ENCODE peak calls at places on chromosome 2, in nine cellular contexts. Z is CD4-positive, alpha-beta T cell; F is right lobe of liver; R is OCI-LY7; A is CD4-positive, CD25-positive, alpha-beta regulatory T cell; J is IMR-90; N is neural progenitor cell; M is thyroid gland; W is WERI-Rb-1. L is an unnamed sample.

GRCh38 chr2:208047840-208048239 is 22.5 kb upstream of the PLEKHM3 start:
- DNase-seq in J (no peak), R (no peak), M (no peak), A (no peak), Z (no peak), F (no peak), N (peak), W (no peak), L (no peak)

GRCh38 chr2:176454893-176455810 is 185.9 kb downstream of the MTX2 start:
- DNase-seq in M (peak), W (peak), F (peak), Z (peak), R (peak), A (peak), J (peak), N (peak), L (peak)

GRCh38 chr2:131076707-131077106 is 16.6 kb downstream of the FAM168B start:
- DNase-seq in F (peak), N (no peak), W (no peak), M (no peak), R (no peak), J (no peak), Z (no peak), A (no peak), L (no peak)

GRCh38 chr2:223104336-223104735 is 52.3 kb downstream of the KCNE4 start:
- DNase-seq in J (no peak), F (no peak), A (no peak), N (no peak), Z (no peak), R (no peak), W (no peak), M (no peak), L (no peak)

GRCh38 chr2:230899287-230899686 is 25.8 kb downstream of the GPR55 start:
- DNase-seq in J (no peak), N (peak), W (no peak), A (no peak), Z (no peak), M (no peak), F (no peak), R (no peak), L (peak)

GRCh38 chr2:120767486-120768005 is 31.9 kb downstream of the GLI2 start:
- DNase-seq in M (no peak), J (no peak), F (peak), Z (no peak), N (no peak), R (no peak), A (no peak), W (no peak), L (no peak)

GRCh38 chr2:8682719-8683667 is 1.1 kb downstream of the ID2 start:
- DNase-seq in J (peak), A (peak), F (peak), M (peak), N (peak), Z (no peak), R (peak), W (peak), L (no peak)

GRCh38 chr2:57542081-57542480 is 504.5 kb upstream of the VRK2 start:
- DNase-seq in F (no peak), R (no peak), Z (no peak), A (no peak), M (no peak), W (no peak), J (no peak), N (no peak), L (no peak)

GRCh38 chr2:55838653-55839052 is 84.9 kb downstream of the EFEMP1 start:
- DNase-seq in M (no peak), N (no peak), J (no peak), R (no peak), W (no peak), Z (no peak), F (no peak), A (no peak), L (no peak)

GRCh38 chr2:173962583-173963110 is 2.5 kb downstream of the SP3 start:
- DNase-seq in N (no peak), F (no peak), Z (no peak), A (no peak), M (no peak), W (no peak), R (peak), J (no peak), L (no peak)

GRCh38 chr2:216985658-216986141 is 125.8 kb upstream of the TNP1 start:
- DNase-seq in J (no peak), W (peak), R (no peak), Z (no peak), A (no peak), N (peak), F (no peak), M (peak), L (no peak)

GRCh38 chr2:203786912-203787311 is 80.5 kb downstream of the CD28 start:
- DNase-seq in F (no peak), A (no peak), Z (no peak), M (no peak), J (peak), W (no peak), N (no peak), R (peak), L (no peak)

GRCh38 chr2:218166791-218167190 is at the start of gene CXCR1:
- DNase-seq in A (peak), Z (peak), R (peak), N (no peak), F (no peak), J (no peak), M (no peak), W (no peak), L (no peak)

GRCh38 chr2:108906403-108907077 is 82.5 kb downstream of the EDAR start:
- DNase-seq in N (no peak), A (no peak), W (no peak), F (peak), R (no peak), M (no peak), Z (no peak), J (no peak), L (no peak)

GRCh38 chr2:238286551-238286950 is 1.9 kb downstream of the PER2 start:
- DNase-seq in J (peak), A (no peak), W (no peak), Z (no peak), F (peak), M (peak), N (no peak), R (no peak), L (no peak)

GRCh38 chr2:204264068-204264693 is 281.1 kb upstream of the PARD3B start:
- DNase-seq in J (no peak), M (no peak), A (no peak), Z (no peak), W (no peak), N (peak), R (no peak), F (no peak), L (no peak)

GRCh38 chr2:139814458-139814857 is 1034.3 kb upstream of the NXPH2 start:
- DNase-seq in R (no peak), Z (no peak), N (no peak), W (no peak), A (no peak), F (no peak), J (no peak), M (no peak), L (no peak)

GRCh38 chr2:129008055-129008880 is 689.6 kb upstream of the HS6ST1 start:
- DNase-seq in R (no peak), W (no peak), N (no peak), A (no peak), Z (no peak), M (no peak), J (no peak), F (no peak), L (no peak)

GRCh38 chr2:203463176-203463797 is 71.8 kb downstream of the RAPH1 start:
- DNase-seq in N (peak), A (no peak), J (peak), M (no peak), Z (no peak), W (no peak), F (no peak), R (no peak), L (no peak)

GRCh38 chr2:145845207-145845894 is 1325.4 kb upstream of the ZEB2 start:
- DNase-seq in N (no peak), W (no peak), Z (no peak), R (peak), M (no peak), A (no peak), F (no peak), J (peak), L (no peak)

GRCh38 chr2:75064691-75065396 is 106.4 kb downstream of the POLE4 start:
- DNase-seq in J (peak), N (peak), A (peak), M (peak), Z (peak), W (peak), R (peak), F (peak), L (peak)

GRCh38 chr2:158094487-158095092 is 7.1 kb upstream of the UPP2 start:
- DNase-seq in A (no peak), W (no peak), Z (no peak), R (no peak), J (no peak), M (no peak), N (no peak), F (no peak), L (no peak)

GRCh38 chr2:15735738-15736326 is 144.2 kb downstream of the DDX1 start:
- DNase-seq in J (no peak), A (no peak), N (no peak), M (no peak), W (no peak), Z (no peak), F (no peak), R (no peak), L (no peak)

GRCh38 chr2:232230557-232230956 is 148.0 kb upstream of the ALPP start:
- DNase-seq in Z (no peak), R (peak), A (peak), F (no peak), W (peak), M (peak), J (peak), N (peak), L (no peak)

GRCh38 chr2:120622159-120622869 is 113.4 kb upstream of the GLI2 start:
- DNase-seq in F (no peak), A (no peak), R (no peak), W (no peak), Z (no peak), N (no peak), M (no peak), J (no peak), L (no peak)

GRCh38 chr2:60551241-60552095 is 2.0 kb downstream of the BCL11A start:
- DNase-seq in M (peak), F (peak), W (peak), R (peak), N (peak), J (no peak), A (no peak), Z (no peak), L (no peak)

GRCh38 chr2:157486596-157487270 is 42.8 kb upstream of the CYTIP start:
- DNase-seq in J (peak), W (no peak), Z (no peak), F (no peak), M (no peak), R (no peak), A (no peak), N (no peak), L (no peak)

GRCh38 chr2:121519153-121519552 is 11.5 kb upstream of the RNU4ATAC start:
- DNase-seq in R (no peak), J (no peak), Z (no peak), M (no peak), W (peak), N (no peak), A (no peak), F (no peak), L (no peak)

GRCh38 chr2:233259745-233260144 is 8.3 kb downstream of the ATG16L1 start:
- DNase-seq in A (no peak), R (no peak), N (no peak), Z (no peak), J (peak), M (no peak), W (no peak), F (no peak), L (no peak)

GRCh38 chr2:24245986-24246779 is 71.3 kb downstream of the FAM228A start:
- DNase-seq in F (no peak), M (no peak), Z (no peak), A (no peak), J (peak), W (no peak), N (no peak), R (no peak), L (no peak)

GRCh38 chr2:85712261-85712660 is 18.1 kb downstream of the GNLY start:
- DNase-seq in W (no peak), Z (no peak), N (no peak), J (no peak), A (no peak), M (no peak), R (no peak), F (no peak), L (no peak)

GRCh38 chr2:85711578-85712060 is 17.5 kb downstream of the GNLY start:
- DNase-seq in J (no peak), A (no peak), W (no peak), M (no peak), R (no peak), N (no peak), Z (no peak), F (no peak), L (no peak)

GRCh38 chr2:85712849-85713612 is 18.9 kb downstream of the GNLY start:
- DNase-seq in N (no peak), Z (no peak), F (peak), R (no peak), W (no peak), J (peak), M (peak), A (no peak), L (peak)

GRCh38 chr2:85709385-85709784 is 15.2 kb downstream of the GNLY start:
- DNase-seq in F (no peak), A (no peak), J (no peak), Z (no peak), R (no peak), M (no peak), W (no peak), N (no peak), L (no peak)

DNA sequence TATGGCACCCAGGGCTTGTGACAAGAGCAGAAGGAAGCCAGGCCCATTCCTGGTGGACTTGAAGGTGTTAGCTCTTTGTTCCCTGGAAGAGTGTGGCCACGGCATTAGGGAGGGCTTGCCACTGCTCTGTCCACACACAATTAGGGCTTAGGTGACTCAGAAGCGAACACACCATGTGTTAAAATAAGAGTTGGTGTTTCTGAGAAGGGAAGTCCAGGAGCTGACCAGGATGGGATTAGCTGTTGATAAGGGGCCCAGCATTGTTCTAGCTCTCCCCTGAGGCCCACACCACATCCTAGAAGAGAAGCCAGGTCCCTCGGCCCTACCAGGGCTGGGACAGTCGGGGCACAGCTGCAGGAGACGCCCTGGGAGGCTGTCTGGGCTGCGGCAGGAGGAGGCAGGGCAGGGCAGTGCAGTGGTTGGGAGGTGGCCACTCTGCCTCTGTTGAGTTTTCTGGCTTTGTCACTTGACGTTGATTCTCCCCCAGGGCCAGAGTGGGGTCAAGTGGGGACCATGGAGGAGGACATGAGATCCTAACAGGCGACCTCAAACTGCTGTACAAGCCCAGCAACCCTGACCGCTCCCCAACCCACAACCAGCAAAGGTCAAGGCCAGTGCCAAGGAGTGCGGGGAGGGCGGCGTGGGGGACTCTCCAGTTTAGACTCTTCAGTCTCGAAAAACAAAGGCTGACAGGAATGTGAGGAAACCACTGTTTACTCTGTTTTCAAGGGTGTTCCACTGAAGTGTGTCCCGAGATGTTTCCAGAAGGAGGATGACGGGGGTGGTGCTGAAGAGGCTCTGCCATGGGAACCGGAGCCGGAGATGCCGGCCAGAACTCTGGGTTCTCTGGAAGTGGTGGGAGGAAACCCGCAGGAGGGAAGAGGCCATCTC is 16.8 kb downstream of the GNLY start:
- DNase-seq in J (no peak), R (no peak), Z (no peak), N (no peak), W (no peak), F (no peak), M (peak), A (no peak), L (no peak)
- H3K27ac ChIP-seq in J (no peak), R (no peak), Z (no peak), N (no peak), W (no peak), F (peak), M (peak), A (no peak), L (peak)

GRCh38 chr2:182078988-182079602 is 93.4 kb downstream of the PPP1R1C start:
- DNase-seq in W (no peak), Z (no peak), F (no peak), R (no peak), N (no peak), M (no peak), J (no peak), A (no peak), L (no peak)
- H3K27ac ChIP-seq in W (no peak), Z (no peak), F (no peak), R (no peak), N (no peak), M (no peak), J (no peak), A (no peak), L (no peak)

GRCh38 chr2:12824771-12825363 is 108.1 kb downstream of the TRIB2 start:
- DNase-seq in N (no peak), R (no peak), A (no peak), J (no peak), W (no peak), Z (no peak), M (peak), F (no peak), L (no peak)
- H3K27ac ChIP-seq in N (no peak), R (no peak), A (no peak), J (peak), W (no peak), Z (no peak), M (peak), F (no peak), L (peak)

DNA sequence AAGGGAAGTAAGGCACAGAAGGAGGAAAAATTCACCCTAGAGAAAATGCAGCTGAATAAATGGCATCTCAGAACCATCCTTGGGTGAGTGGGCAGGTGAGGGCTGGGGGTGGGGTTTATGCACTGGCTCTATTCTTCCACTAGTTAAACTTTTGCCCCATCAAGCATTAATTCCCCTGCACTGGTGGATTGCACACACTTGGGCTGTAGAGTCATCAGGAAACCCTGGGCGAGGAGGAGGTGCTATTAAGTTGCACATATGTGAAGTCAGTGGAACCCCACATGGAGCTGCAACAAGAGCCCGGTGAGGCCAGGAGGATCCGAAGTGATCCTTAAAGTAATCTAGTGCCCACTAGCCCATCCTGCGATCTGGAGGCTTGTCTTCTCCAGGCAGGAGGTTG is 6.8 kb upstream of the DNAJB2 start:
- DNase-seq in N (no peak), Z (no peak), R (no peak), M (no peak), A (no peak), W (no peak), J (no peak), F (no peak), L (no peak)
- H3K27ac ChIP-seq in N (no peak), Z (no peak), R (no peak), M (no peak), A (no peak), W (peak), J (no peak), F (no peak), L (no peak)

DNA sequence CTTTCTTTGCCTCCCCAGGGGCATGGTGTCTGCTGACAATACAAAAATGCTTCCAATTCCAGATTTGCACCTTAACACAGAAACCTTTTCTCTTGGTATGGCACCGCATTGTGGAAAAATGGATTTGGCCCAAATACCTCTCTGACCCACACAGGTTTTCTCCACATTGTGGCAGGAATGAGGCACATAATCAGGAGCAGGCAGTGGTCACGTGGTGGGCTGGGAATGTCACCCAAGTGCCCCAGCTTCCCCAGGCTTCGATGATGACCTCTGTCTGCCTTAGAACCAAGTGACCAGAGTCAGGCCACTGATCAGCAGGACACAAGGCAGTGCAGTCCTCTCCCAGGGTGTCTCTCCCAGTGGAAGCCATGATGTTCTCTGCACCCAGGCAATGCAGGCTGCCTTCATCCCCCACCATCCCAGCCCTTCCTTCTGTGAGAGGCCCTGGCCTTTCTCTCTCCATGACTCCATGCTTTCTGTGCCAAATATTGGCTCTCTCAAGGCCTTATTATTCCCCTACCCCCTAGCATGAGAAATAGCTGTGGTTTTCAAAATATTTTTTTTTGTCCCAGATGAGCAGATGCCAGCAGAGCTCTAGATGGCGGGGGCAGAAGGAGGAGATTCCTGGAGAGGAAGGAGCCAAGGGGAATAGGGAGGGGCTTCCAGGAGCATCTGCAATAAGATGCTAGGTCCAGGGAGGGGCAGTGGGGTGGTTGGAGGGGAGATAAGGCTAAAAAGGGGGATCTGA is 198.9 kb downstream of the ACKR3 start:
- DNase-seq in M (no peak), W (no peak), J (peak), F (no peak), N (no peak), A (no peak), Z (no peak), R (no peak), L (no peak)
- H3K27ac ChIP-seq in M (no peak), W (no peak), J (no peak), F (no peak), N (no peak), A (no peak), Z (no peak), R (no peak), L (no peak)

DNA sequence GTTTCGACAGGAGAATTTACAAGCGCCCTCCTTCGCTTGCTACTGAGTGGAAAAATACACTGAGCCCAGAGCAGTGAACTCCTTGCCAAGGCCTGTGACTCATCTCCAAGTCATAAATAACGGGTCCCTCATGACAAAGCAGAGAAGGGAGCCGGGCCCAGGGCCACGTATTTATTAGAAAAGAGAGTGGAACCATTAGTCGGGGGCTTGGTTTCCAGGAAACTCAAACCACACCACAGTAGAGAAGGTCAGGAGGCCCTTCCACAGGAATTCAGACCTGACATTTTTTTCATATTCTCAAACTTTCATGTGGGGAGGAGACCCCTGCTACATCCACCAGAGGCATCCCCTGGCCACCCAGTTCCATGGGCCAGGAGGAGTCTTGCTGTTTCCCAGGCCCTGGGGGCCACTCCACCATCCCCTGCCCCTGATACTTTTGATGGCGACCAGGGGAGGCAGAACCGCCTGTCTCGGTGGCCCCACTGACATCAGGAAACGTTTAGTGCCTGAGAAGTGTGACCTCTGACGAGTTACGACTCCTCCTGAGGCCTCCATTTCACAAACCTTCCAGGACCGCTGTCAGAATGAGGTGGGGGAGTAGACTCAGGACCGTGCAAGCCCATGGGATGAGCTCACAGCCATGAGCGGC is 289.7 kb downstream of the DYSF start:
- DNase-seq in W (no peak), R (no peak), M (peak), Z (no peak), A (no peak), J (peak), F (no peak), N (no peak), L (no peak)
- H3K27ac ChIP-seq in W (no peak), R (no peak), M (no peak), Z (no peak), A (no peak), J (peak), F (no peak), N (no peak), L (no peak)